ENCODE peak calls at places on chromosomes 7 and 10, in four cellular contexts. F is BJ, N is tibial artery, Z is transverse colon. E is an unnamed sample.

GRCh38 chr7:135338151-135338550 is 104.5 kb downstream of the STRA8 start:
- DNase-seq in F (no peak), N (no peak), Z (no peak), E (no peak)

GRCh38 chr7:81484266-81484665 is 285.6 kb downstream of the HGF start:
- DNase-seq in F (peak; percentile 47), N (peak; percentile 77), Z (no peak), E (peak; percentile 58)

GRCh38 chr10:119522747-119523426 is 19.6 kb downstream of the RGS10 start:
- DNase-seq in F (no peak), N (no peak), Z (no peak), E (no peak)

GRCh38 chr7:123961731-123962130 is 36.7 kb downstream of the SPAM1 start:
- DNase-seq in F (no peak), N (no peak), Z (no peak), E (no peak)

GRCh38 chr7:43698461-43699255 is 30.7 kb downstream of the COA1 start:
- DNase-seq in F (no peak), N (no peak), Z (no peak), E (no peak)

GRCh38 chr10:101322266-101323151 is 31.5 kb upstream of the BTRC start:
- DNase-seq in F (no peak), N (no peak), Z (no peak), E (no peak)

GRCh38 chr7:2204446-2204845 is 28.3 kb downstream of the MAD1L1 start:
- DNase-seq in F (no peak), N (no peak), Z (no peak), E (no peak)

GRCh38 chr7:106602062-106602461 is 58.9 kb downstream of the CCDC71L start:
- DNase-seq in F (no peak), N (no peak), Z (no peak), E (no peak)

GRCh38 chr10:100934084-100934659 is 21.4 kb downstream of the SLF2 start:
- DNase-seq in F (no peak), N (no peak), Z (no peak), E (no peak)

GRCh38 chr10:88032566-88032965 is 169.1 kb downstream of the PTEN start:
- DNase-seq in F (no peak), N (no peak), Z (no peak), E (no peak)

GRCh38 chr10:129870926-129871660 is 93.0 kb downstream of the EBF3 start:
- DNase-seq in F (no peak), N (no peak), Z (no peak), E (no peak)

GRCh38 chr7:107609861-107610260 is 29.8 kb downstream of the BCAP29 start:
- DNase-seq in F (no peak), N (no peak), Z (no peak), E (no peak)

GRCh38 chr7:151626422-151627115 is 106.9 kb upstream of the RHEB start:
- DNase-seq in F (no peak), N (no peak), Z (peak; percentile 41), E (peak; percentile 62)

GRCh38 chr7:27611043-27611442 is 51.6 kb downstream of the HIBADH start:
- DNase-seq in F (peak; percentile 35), N (no peak), Z (no peak), E (no peak)

GRCh38 chr7:98133181-98133580 is 26.5 kb downstream of the LMTK2 start:
- DNase-seq in F (no peak), N (no peak), Z (peak; percentile 22), E (no peak)

DNA sequence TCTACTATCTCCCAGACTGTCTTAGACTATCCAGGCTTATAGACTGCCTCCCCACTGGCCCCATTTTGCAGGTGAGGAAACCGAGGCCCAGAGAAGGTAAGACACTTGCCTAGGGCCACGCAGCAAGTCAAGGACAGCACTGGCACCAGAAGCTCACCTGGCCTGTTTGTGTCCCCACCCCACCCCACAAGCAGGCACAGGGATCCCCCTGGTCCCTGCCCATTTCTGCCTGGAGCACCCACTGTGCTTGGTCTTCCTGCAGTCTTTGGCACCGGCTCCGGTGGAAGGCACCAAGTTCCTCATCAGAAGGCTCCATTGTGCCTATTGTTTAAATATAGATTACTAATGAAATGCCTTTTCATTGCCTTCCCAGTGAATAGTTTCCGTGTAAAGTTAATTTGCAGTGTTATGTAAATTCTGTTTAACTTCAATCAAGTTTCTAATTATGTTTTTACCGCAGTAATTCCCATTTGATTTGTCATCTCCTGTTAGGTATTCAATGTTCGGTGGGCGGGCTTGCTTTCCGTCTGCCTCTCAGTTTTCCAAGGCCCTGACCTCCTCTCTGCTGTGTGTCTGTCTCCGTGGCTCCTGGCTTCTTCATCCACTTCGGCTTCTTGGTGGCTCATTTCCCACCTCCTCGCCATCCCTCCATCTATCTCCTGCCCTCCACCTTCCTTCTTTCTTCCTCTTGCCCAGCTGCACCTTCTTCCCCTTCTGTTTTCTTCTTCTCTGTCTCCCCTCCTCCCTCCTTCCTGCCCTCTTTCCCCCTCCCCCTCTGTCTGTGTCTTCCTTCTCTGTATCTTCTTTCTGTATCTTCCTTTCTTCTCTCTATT is 75.8 kb downstream of the ZMIZ1 start:
- DNase-seq in F (no peak), N (no peak), Z (no peak), E (no peak)
- H3K36me3 ChIP-seq in F (peaks cover 27% of the 10 kb centered on the region), N (peaks cover 9% of the 10 kb centered on the region), Z (peaks cover 5% of the 10 kb centered on the region), E (no peaks in the 10 kb centered on the region)

GRCh38 chr10:5078781-5079180 is 15.4 kb upstream of the AKR1C3 start:
- DNase-seq in F (no peak), N (no peak), Z (no peak), E (no peak)
- H3K36me3 ChIP-seq in F (no peaks in the 10 kb centered on the region), N (no peaks in the 10 kb centered on the region), Z (no peaks in the 10 kb centered on the region), E (no peaks in the 10 kb centered on the region)

GRCh38 chr7:73512018-73512780 is 9.9 kb downstream of the BAZ1B start:
- DNase-seq in F (no peak), N (no peak), Z (no peak), E (no peak)

GRCh38 chr7:73504920-73505319 is 17.2 kb downstream of the BAZ1B start:
- DNase-seq in F (no peak), N (no peak), Z (no peak), E (no peak)

GRCh38 chr7:73504017-73504416 is 18.1 kb downstream of the BAZ1B start:
- DNase-seq in F (no peak), N (no peak), Z (no peak), E (no peak)

GRCh38 chr7:73507556-73507955 is 14.5 kb downstream of the BAZ1B start:
- DNase-seq in F (no peak), N (no peak), Z (no peak), E (no peak)

DNA sequence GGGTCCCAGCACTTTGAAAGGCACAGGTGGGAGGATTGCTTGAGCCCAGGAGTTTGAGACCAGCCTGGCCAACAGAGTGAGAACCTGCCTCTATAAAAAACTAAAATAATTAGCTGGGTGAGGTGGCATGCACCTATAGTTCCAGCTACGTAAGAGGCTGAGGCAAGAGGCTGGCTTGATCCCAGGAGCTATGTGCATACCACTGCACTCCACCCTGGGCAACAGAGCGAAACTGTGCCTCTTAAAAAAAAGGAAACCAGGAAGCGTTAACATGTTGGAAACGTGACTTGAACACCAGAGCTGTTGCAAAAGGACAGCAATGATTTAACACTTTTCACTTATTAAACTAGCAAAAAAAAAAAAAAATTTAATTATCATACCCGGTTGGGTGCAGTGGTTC is 12.6 kb downstream of the BAZ1B start:
- DNase-seq in F (no peak), N (no peak), Z (no peak), E (no peak)
- H3K36me3 ChIP-seq in F (peaks cover 14% of the 10 kb centered on the region), N (peaks cover 60% of the 10 kb centered on the region), Z (peaks cover 66% of the 10 kb centered on the region), E (no peaks in the 10 kb centered on the region)

DNA sequence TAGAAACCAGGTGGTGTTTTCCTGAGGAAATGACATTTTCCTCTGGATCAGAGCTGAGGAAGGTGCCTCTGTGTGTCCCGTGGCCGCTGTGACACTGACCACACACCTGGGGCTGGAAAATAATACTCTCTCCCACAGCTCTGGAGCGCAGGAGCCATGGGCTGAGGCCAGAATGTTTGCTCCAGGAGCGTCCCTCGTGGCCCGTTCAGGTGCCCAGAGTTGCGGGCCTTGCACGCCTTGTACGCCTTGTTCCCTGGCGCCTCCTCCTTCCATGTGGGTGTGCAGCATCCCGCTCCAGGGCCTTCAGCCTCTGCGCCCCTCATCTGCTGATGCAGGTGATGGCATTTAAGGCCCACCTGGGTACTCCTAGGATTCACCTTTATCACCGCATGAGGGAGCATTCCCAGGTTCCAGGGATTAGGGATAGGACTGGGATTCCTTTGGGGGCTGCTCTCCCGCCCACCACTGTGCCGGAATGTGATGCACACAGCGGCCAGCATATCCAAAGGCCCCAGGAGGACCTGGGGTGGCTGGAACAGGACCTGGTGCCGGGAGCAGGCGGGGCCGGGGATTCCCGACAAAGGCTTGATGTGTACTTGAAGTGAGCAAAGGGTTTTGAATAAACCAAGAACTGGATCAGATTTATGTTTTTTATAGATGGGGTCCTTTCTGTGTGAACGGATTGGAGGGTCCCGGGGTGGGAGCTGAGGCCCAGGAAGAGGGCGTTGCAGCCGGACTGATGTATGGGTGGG is 44.0 kb downstream of the PITRM1 start:
- DNase-seq in F (no peak), N (no peak), Z (no peak), E (no peak)
- H3K36me3 ChIP-seq in F (peaks cover 36% of the 10 kb centered on the region), N (peaks cover 42% of the 10 kb centered on the region), Z (peaks cover 7% of the 10 kb centered on the region), E (no peaks in the 10 kb centered on the region)

DNA sequence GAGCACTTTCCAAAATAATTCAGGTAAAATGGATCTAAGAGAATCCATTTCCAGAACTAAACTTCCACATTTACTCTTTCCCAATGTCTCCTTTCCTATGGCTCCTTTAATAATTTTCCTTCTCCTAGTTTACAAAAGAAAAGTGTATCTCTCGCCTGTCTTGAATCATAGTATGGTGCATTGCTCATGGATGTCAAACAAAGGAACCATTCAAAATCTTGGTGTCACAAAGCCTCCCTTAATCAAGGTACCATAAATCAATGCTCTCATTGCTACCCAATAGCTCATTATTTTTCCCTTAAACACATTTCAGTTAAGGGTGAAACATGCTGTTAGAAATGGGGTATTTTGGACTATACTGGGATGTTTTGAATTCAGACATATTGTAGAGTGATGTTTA is 57.6 kb upstream of the KCNMA1 start:
- DNase-seq in F (no peak), N (no peak), Z (no peak), E (no peak)
- H3K36me3 ChIP-seq in F (no peaks in the 10 kb centered on the region), N (no peaks in the 10 kb centered on the region), Z (no peaks in the 10 kb centered on the region), E (no peaks in the 10 kb centered on the region)

DNA sequence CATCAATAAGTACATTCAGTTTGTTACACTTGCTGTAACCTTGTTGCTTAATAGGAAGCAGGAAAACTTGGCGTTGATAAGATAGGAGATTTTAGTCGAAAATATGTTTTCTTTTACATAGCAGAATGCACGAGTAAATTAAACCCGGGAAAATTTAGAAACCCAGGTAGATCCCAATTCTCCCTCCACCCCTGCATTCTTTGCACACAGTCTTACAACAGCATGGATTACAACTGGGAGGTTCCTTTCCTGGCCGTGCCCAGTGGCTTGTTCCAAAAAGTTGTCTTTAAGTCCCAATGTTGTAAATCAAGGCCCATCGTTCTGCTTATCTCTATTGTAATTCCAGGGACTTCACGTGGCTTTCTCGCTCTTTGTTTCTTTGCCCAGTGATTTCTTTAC is 1.1 kb upstream of the DPY19L1 start:
- DNase-seq in F (no peak), N (no peak), Z (no peak), E (peak; percentile 26)
- H3K36me3 ChIP-seq in F (no peaks in the 10 kb centered on the region), N (no peaks in the 10 kb centered on the region), Z (no peaks in the 10 kb centered on the region), E (no peaks in the 10 kb centered on the region)